ENCODE peak calls at places on chromosomes 4 and X, in ten cellular contexts. V, X, O, J, H, M, U, N, R and A are unnamed samples.

GRCh38 chr4:178275671-178276360 is 833.6 kb upstream of the AGA start:
- DNase-seq in V (no peak), X (no peak), O (no peak), J (no peak), H (no peak), M (no peak), U (no peak), N (no peak), R (no peak), A (no peak)

GRCh38 chrX:40391662-40392061 is 189.1 kb upstream of the ATP6AP2 start:
- DNase-seq in V (no peak), X (no peak), O (no peak), J (no peak), H (no peak), M (no peak), U (no peak), N (no peak), R (no peak), A (no peak)

GRCh38 chrX:147646949-147647717 is 264.6 kb upstream of the FMR1 start:
- DNase-seq in V (no peak), X (no peak), O (no peak), J (no peak), H (no peak), M (no peak), U (no peak), N (no peak), R (no peak), A (no peak)

GRCh38 chrX:2635366-2635765 is 55.7 kb upstream of the CD99 start:
- DNase-seq in V (no peak), X (no peak), O (no peak), J (no peak), H (no peak), M (no peak), U (no peak), N (no peak), R (no peak), A (no peak)

GRCh38 chr4:6225469-6225868 is 25.1 kb upstream of the JAKMIP1 start:
- DNase-seq in V (no peak), X (no peak), O (peak), J (no peak), H (no peak), M (no peak), U (no peak), N (peak), R (no peak), A (peak)

GRCh38 chr4:77581724-77582123 is 23.9 kb upstream of the CXCL13 start:
- DNase-seq in V (no peak), X (no peak), O (peak), J (no peak), H (no peak), M (no peak), U (no peak), N (no peak), R (no peak), A (no peak)

GRCh38 chr4:38030023-38030422 is 69.8 kb downstream of the PTTG2 start:
- DNase-seq in V (no peak), X (no peak), O (peak), J (no peak), H (no peak), M (no peak), U (no peak), N (no peak), R (no peak), A (no peak)

GRCh38 chrX:104435249-104435648 is 130.8 kb upstream of the IL1RAPL2 start:
- DNase-seq in V (no peak), X (no peak), O (no peak), J (no peak), H (no peak), M (no peak), U (no peak), N (no peak), R (peak), A (no peak)

GRCh38 chr4:22466582-22466981 is 49.3 kb downstream of the ADGRA3 start:
- DNase-seq in V (no peak), X (no peak), O (no peak), J (no peak), H (no peak), M (no peak), U (no peak), N (no peak), R (no peak), A (no peak)